ENCODE peak calls at places on chromosomes 6 and 20, in six cellular contexts. J is A549, A is ovary, G is K562, P is H1, E is fibroblast of lung. I is an unnamed sample.

GRCh38 chr6:109918227-109918626 is 59.9 kb upstream of the GPR6 start:
- DNase-seq in J (no peak), A (no peak), G (no peak), P (no peak), E (no peak), I (no peak)

GRCh38 chr20:64130271-64130670 is 22.9 kb upstream of the NPBWR2 start:
- DNase-seq in J (no peak), A (no peak), G (no peak), P (peak; percentile 20), E (no peak), I (no peak)

GRCh38 chr20:8394308-8394945 is 262.4 kb downstream of the PLCB1 start:
- DNase-seq in J (no peak), A (no peak), G (no peak), P (no peak), E (peak; percentile 24), I (no peak)

GRCh38 chr20:58829531-58829941 is 21.2 kb downstream of the GNAS-AS1 start:
- DNase-seq in J (no peak), A (no peak), G (no peak), P (no peak), E (peak; percentile 65), I (no peak)

GRCh38 chr6:168157272-168158007 is 78.4 kb upstream of the FRMD1 start:
- DNase-seq in J (peak; percentile 18), A (no peak), G (no peak), P (peak; percentile 52), E (peak; percentile 89), I (no peak)

GRCh38 chr6:37646097-37646864 is 51.4 kb downstream of the MDGA1 start:
- DNase-seq in J (no peak), A (no peak), G (no peak), P (no peak), E (no peak), I (no peak)

GRCh38 chr6:169966312-169967181 is 215.1 kb downstream of the ERMARD start:
- DNase-seq in J (no peak), A (no peak), G (no peak), P (peak; percentile 45), E (no peak), I (no peak)

GRCh38 chr6:20866038-20866437 is 331.8 kb downstream of the CDKAL1 start:
- DNase-seq in J (no peak), A (no peak), G (no peak), P (no peak), E (no peak), I (no peak)

GRCh38 chr20:3995067-3995748 is 20.1 kb downstream of the RNF24 start:
- DNase-seq in J (no peak), A (no peak), G (peak; percentile 18), P (no peak), E (peak; percentile 79), I (no peak)

GRCh38 chr6:108619431-108620197 is 58.9 kb downstream of the FOXO3 start:
- DNase-seq in J (no peak), A (no peak), G (no peak), P (no peak), E (peak; percentile 21), I (no peak)

GRCh38 chr6:45892696-45893095 is 123.0 kb downstream of the CLIC5 start:
- DNase-seq in J (no peak), A (no peak), G (no peak), P (no peak), E (no peak), I (no peak)

GRCh38 chr6:44733868-44734267 is 346.4 kb downstream of the CDC5L start:
- DNase-seq in J (no peak), A (no peak), G (no peak), P (no peak), E (no peak), I (peak; percentile 70)

GRCh38 chr20:50515471-50516106 is 5.4 kb downstream of the PTPN1 start:
- DNase-seq in J (no peak), A (no peak), G (no peak), P (no peak), E (peak; percentile 50), I (no peak)

GRCh38 chr20:57698191-57698866 is 11.5 kb downstream of the PMEPA1 start:
- DNase-seq in J (peak; percentile 99), A (no peak), G (no peak), P (no peak), E (peak; percentile 100), I (peak; percentile 87)

GRCh38 chr6:7088076-7088742 is 19.6 kb upstream of the RREB1 start:
- DNase-seq in J (no peak), A (no peak), G (no peak), P (no peak), E (no peak), I (no peak)

GRCh38 chr6:7087066-7087465 is 20.7 kb upstream of the RREB1 start:
- DNase-seq in J (no peak), A (no peak), G (no peak), P (no peak), E (peak; percentile 25), I (no peak)

GRCh38 chr6:7087491-7087979 is 20.2 kb upstream of the RREB1 start:
- DNase-seq in J (no peak), A (no peak), G (no peak), P (no peak), E (no peak), I (no peak)

GRCh38 chr6:7086488-7086887 is 21.3 kb upstream of the RREB1 start:
- DNase-seq in J (no peak), A (peak; percentile 41), G (no peak), P (no peak), E (peak; percentile 29), I (peak; percentile 60)

DNA sequence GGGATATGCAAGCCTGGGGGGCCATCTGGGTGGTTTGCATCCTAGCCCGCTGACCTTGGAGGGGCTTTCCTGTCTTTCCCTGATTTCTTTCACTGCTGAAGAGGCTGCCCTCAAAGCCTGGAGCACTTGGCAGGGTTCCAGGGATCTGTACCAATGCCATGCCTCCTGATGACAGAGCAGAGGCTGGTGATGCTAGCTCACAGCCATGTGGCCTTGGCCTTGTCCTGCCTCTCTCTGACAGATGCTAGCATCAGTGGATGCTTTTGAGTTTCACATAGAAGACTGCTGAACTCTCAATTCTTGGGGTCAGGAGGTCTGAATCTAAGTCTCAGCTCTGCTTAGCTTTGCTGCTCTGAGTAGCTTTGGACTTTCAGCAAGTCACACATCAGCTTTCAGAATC is 21.9 kb upstream of the RREB1 start:
- DNase-seq in J (no peak), A (peak; percentile 63), G (no peak), P (no peak), E (peak; percentile 3), I (peak; percentile 91)
- H3K9me3 ChIP-seq in J (no peaks in the 10 kb centered on the region), A (no peaks in the 10 kb centered on the region), G (no peaks in the 10 kb centered on the region), P (no peaks in the 10 kb centered on the region), E (no peaks in the 10 kb centered on the region), I (no peaks in the 10 kb centered on the region)

GRCh38 chr6:158754738-158755137 is 64.4 kb downstream of the EZR start:
- DNase-seq in J (no peak), A (no peak), G (no peak), P (no peak), E (no peak), I (peak; percentile 21)
- H3K27ac ChIP-seq in J (no peak overlapping the region), A (no peak overlapping the region), G (no peak overlapping the region), P (no peak overlapping the region), E (no peak overlapping the region), I (no peak overlapping the region)

GRCh38 chr6:42933195-42933594 is 3.9 kb downstream of the CNPY3 start:
- DNase-seq in J (no peak), A (no peak), G (no peak), P (no peak), E (no peak), I (no peak)
- H3K4me3 ChIP-seq in J (no peak overlapping the region), A (no peak overlapping the region), G (no peak overlapping the region), P (no peak overlapping the region), E (no peak overlapping the region), I (no peak overlapping the region)

GRCh38 chr20:62688083-62688482 is 20.6 kb upstream of the NTSR1 start:
- DNase-seq in J (no peak), A (no peak), G (no peak), P (no peak), E (no peak), I (no peak)
- H3K9me3 ChIP-seq in J (no peaks in the 10 kb centered on the region), A (no peaks in the 10 kb centered on the region), G (no peaks in the 10 kb centered on the region), P (no peaks in the 10 kb centered on the region), E (no peaks in the 10 kb centered on the region), I (no peaks in the 10 kb centered on the region)

GRCh38 chr6:154230910-154231595 is 125.5 kb downstream of the IPCEF1 start:
- DNase-seq in J (no peak), A (no peak), G (no peak), P (no peak), E (no peak), I (no peak)

GRCh38 chr6:154229796-154230195 is 126.8 kb downstream of the IPCEF1 start:
- DNase-seq in J (no peak), A (no peak), G (no peak), P (no peak), E (no peak), I (no peak)

GRCh38 chr6:154232013-154232920 is 124.3 kb downstream of the IPCEF1 start:
- DNase-seq in J (no peak), A (no peak), G (no peak), P (no peak), E (peak; percentile 57), I (no peak)

GRCh38 chr6:154228521-154228905 is 128.1 kb downstream of the IPCEF1 start:
- DNase-seq in J (no peak), A (no peak), G (no peak), P (no peak), E (no peak), I (no peak)

GRCh38 chr6:154230390-154230789 is 126.2 kb downstream of the IPCEF1 start:
- DNase-seq in J (no peak), A (no peak), G (no peak), P (no peak), E (no peak), I (no peak)
- H3K27ac ChIP-seq in J (no peak overlapping the region), A (no peak overlapping the region), G (no peak overlapping the region), P (no peak overlapping the region), E (no peak overlapping the region), I (no peak overlapping the region)

GRCh38 chr20:22578221-22579118 is 5.9 kb downstream of the FOXA2 start:
- DNase-seq in J (no peak), A (no peak), G (no peak), P (peak; percentile 66), E (no peak), I (no peak)

GRCh38 chr20:22576273-22576672 is 8.1 kb downstream of the FOXA2 start:
- DNase-seq in J (no peak), A (no peak), G (no peak), P (no peak), E (no peak), I (no peak)

GRCh38 chr20:22579119-22579427 is 5.3 kb downstream of the FOXA2 start:
- DNase-seq in J (no peak), A (no peak), G (no peak), P (peak; percentile 84), E (no peak), I (no peak)

GRCh38 chr20:22576733-22577514 is 7.4 kb downstream of the FOXA2 start:
- DNase-seq in J (no peak), A (no peak), G (no peak), P (peak; percentile 52), E (no peak), I (no peak)

DNA sequence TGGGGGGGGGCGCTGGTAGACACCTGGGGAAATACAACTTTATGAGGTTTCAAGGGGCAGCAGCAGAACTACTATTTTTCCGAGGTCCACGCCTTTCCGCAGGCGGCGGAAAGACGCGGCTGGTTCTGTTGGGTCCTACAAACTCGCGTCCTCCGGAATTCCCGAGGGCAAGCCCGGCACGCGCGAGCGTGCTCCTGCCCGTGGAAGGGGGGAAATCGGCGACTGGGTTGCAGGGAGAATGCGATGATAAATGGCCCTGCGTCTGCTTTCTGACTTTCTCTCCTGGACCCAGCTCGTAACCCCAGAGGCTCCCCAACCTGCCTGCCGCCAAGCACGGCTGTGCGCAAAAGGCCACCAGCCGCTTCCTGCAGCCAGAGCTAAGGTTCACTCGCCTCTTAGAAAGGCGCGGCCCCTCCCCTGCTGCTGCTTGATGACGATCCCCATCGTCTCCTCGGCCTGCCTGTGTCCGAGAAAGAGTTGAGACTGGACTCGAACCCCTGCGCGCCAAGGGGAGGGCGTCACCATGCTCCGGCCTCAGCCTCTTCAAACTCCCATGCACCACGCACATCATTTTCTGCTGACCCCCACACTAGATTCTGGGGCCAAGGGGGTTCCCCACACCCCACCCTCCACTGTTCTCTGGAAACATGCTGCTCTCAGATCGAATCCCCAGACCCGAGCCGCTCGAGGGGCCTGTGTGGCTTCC is 6.7 kb downstream of the FOXA2 start:
- DNase-seq in J (no peak), A (no peak), G (no peak), P (peak; percentile 66), E (no peak), I (no peak)
- H3K4me3 ChIP-seq in J (peak overlapping the region; percentile 50), A (no peak overlapping the region), G (no peak overlapping the region), P (no peak overlapping the region), E (no peak overlapping the region), I (no peak overlapping the region)